ENCODE peak calls at places on chromosome 10, in eight cellular contexts. One of them, this sample, is unnamed.

GRCh38 chr10:131996508-131997365 is 15.0 kb upstream of the BNIP3 start:
- DNase-seq in psoas muscle: peak
- DNase-seq in endodermal cell: peak
- DNase-seq in fibroblast of the aortic adventitia: no peak
- DNase-seq in NT2/D1: no peak
- DNase-seq in astrocyte of the cerebellum: no peak
- DNase-seq in bronchial epithelial cell: no peak
- DNase-seq in IMR-90: no peak
- DNase-seq in this sample: no peak

GRCh38 chr10:73399054-73399453 is 14.8 kb downstream of the ANXA7 start:
- DNase-seq in psoas muscle: no peak
- DNase-seq in endodermal cell: no peak
- DNase-seq in fibroblast of the aortic adventitia: no peak
- DNase-seq in NT2/D1: no peak
- DNase-seq in astrocyte of the cerebellum: no peak
- DNase-seq in bronchial epithelial cell: no peak
- DNase-seq in IMR-90: no peak
- DNase-seq in this sample: no peak

GRCh38 chr10:58836991-58837390 is 324.3 kb downstream of the BICC1 start:
- DNase-seq in psoas muscle: no peak
- DNase-seq in endodermal cell: no peak
- DNase-seq in fibroblast of the aortic adventitia: no peak
- DNase-seq in NT2/D1: no peak
- DNase-seq in astrocyte of the cerebellum: no peak
- DNase-seq in bronchial epithelial cell: no peak
- DNase-seq in IMR-90: no peak
- DNase-seq in this sample: no peak

GRCh38 chr10:128530301-128530700 is 404.1 kb upstream of the MKI67 start:
- DNase-seq in psoas muscle: no peak
- DNase-seq in endodermal cell: no peak
- DNase-seq in fibroblast of the aortic adventitia: no peak
- DNase-seq in NT2/D1: no peak
- DNase-seq in astrocyte of the cerebellum: no peak
- DNase-seq in bronchial epithelial cell: no peak
- DNase-seq in IMR-90: no peak
- DNase-seq in this sample: peak

GRCh38 chr10:78972160-78972946 is 96.4 kb upstream of the ZMIZ1 start:
- DNase-seq in psoas muscle: peak
- DNase-seq in endodermal cell: peak
- DNase-seq in fibroblast of the aortic adventitia: peak
- DNase-seq in NT2/D1: no peak
- DNase-seq in astrocyte of the cerebellum: peak
- DNase-seq in bronchial epithelial cell: no peak
- DNase-seq in IMR-90: peak
- DNase-seq in this sample: peak

GRCh38 chr10:12961416-12961815 is 40.1 kb downstream of the CCDC3 start:
- DNase-seq in psoas muscle: no peak
- DNase-seq in endodermal cell: no peak
- DNase-seq in fibroblast of the aortic adventitia: no peak
- DNase-seq in NT2/D1: no peak
- DNase-seq in astrocyte of the cerebellum: no peak
- DNase-seq in bronchial epithelial cell: no peak
- DNase-seq in IMR-90: no peak
- DNase-seq in this sample: no peak

GRCh38 chr10:484441-484924 is 205.0 kb downstream of the DIP2C start:
- DNase-seq in psoas muscle: peak
- DNase-seq in endodermal cell: peak
- DNase-seq in fibroblast of the aortic adventitia: peak
- DNase-seq in NT2/D1: no peak
- DNase-seq in astrocyte of the cerebellum: peak
- DNase-seq in bronchial epithelial cell: no peak
- DNase-seq in IMR-90: peak
- DNase-seq in this sample: no peak

GRCh38 chr10:11307004-11307403 is 289.3 kb downstream of the CELF2 start:
- DNase-seq in psoas muscle: no peak
- DNase-seq in endodermal cell: no peak
- DNase-seq in fibroblast of the aortic adventitia: no peak
- DNase-seq in NT2/D1: no peak
- DNase-seq in astrocyte of the cerebellum: no peak
- DNase-seq in bronchial epithelial cell: no peak
- DNase-seq in IMR-90: no peak
- DNase-seq in this sample: no peak

GRCh38 chr10:32166365-32166764 is 110.1 kb upstream of the KIF5B start:
- DNase-seq in psoas muscle: no peak
- DNase-seq in endodermal cell: no peak
- DNase-seq in fibroblast of the aortic adventitia: no peak
- DNase-seq in NT2/D1: no peak
- DNase-seq in astrocyte of the cerebellum: no peak
- DNase-seq in bronchial epithelial cell: peak
- DNase-seq in IMR-90: no peak
- DNase-seq in this sample: no peak

GRCh38 chr10:64863836-64864235 is 1342.6 kb downstream of the REEP3 start:
- DNase-seq in psoas muscle: no peak
- DNase-seq in endodermal cell: no peak
- DNase-seq in fibroblast of the aortic adventitia: no peak
- DNase-seq in NT2/D1: no peak
- DNase-seq in astrocyte of the cerebellum: no peak
- DNase-seq in bronchial epithelial cell: peak
- DNase-seq in IMR-90: no peak
- DNase-seq in this sample: no peak

GRCh38 chr10:116151076-116151475 is 121.9 kb downstream of the GFRA1 start:
- DNase-seq in psoas muscle: no peak
- DNase-seq in endodermal cell: no peak
- DNase-seq in fibroblast of the aortic adventitia: no peak
- DNase-seq in NT2/D1: no peak
- DNase-seq in astrocyte of the cerebellum: no peak
- DNase-seq in bronchial epithelial cell: no peak
- DNase-seq in IMR-90: no peak
- DNase-seq in this sample: no peak

GRCh38 chr10:12950583-12951128 is 50.9 kb downstream of the CCDC3 start:
- DNase-seq in psoas muscle: no peak
- DNase-seq in endodermal cell: no peak
- DNase-seq in fibroblast of the aortic adventitia: no peak
- DNase-seq in NT2/D1: no peak
- DNase-seq in astrocyte of the cerebellum: no peak
- DNase-seq in bronchial epithelial cell: peak
- DNase-seq in IMR-90: no peak
- DNase-seq in this sample: no peak

GRCh38 chr10:78212134-78212785 is 178.6 kb downstream of the RPS24 start:
- DNase-seq in psoas muscle: peak
- DNase-seq in endodermal cell: no peak
- DNase-seq in fibroblast of the aortic adventitia: peak
- DNase-seq in NT2/D1: no peak
- DNase-seq in astrocyte of the cerebellum: no peak
- DNase-seq in bronchial epithelial cell: no peak
- DNase-seq in IMR-90: no peak
- DNase-seq in this sample: peak

GRCh38 chr10:1084011-1084950 is 28.1 kb downstream of the WDR37 start:
- DNase-seq in psoas muscle: no peak
- DNase-seq in endodermal cell: no peak
- DNase-seq in fibroblast of the aortic adventitia: no peak
- DNase-seq in NT2/D1: no peak
- DNase-seq in astrocyte of the cerebellum: no peak
- DNase-seq in bronchial epithelial cell: no peak
- DNase-seq in IMR-90: no peak
- DNase-seq in this sample: no peak

GRCh38 chr10:130411496-130412070 is 275.4 kb downstream of the GLRX3 start:
- DNase-seq in psoas muscle: no peak
- DNase-seq in endodermal cell: peak
- DNase-seq in fibroblast of the aortic adventitia: no peak
- DNase-seq in NT2/D1: no peak
- DNase-seq in astrocyte of the cerebellum: no peak
- DNase-seq in bronchial epithelial cell: no peak
- DNase-seq in IMR-90: no peak
- DNase-seq in this sample: no peak

GRCh38 chr10:52121688-52122087 is 192.4 kb upstream of the DKK1 start:
- DNase-seq in psoas muscle: no peak
- DNase-seq in endodermal cell: no peak
- DNase-seq in fibroblast of the aortic adventitia: peak
- DNase-seq in NT2/D1: no peak
- DNase-seq in astrocyte of the cerebellum: no peak
- DNase-seq in bronchial epithelial cell: no peak
- DNase-seq in IMR-90: peak
- DNase-seq in this sample: no peak

GRCh38 chr10:30285970-30286369 is 63.1 kb downstream of the MTPAP start:
- DNase-seq in psoas muscle: no peak
- DNase-seq in endodermal cell: no peak
- DNase-seq in fibroblast of the aortic adventitia: no peak
- DNase-seq in NT2/D1: no peak
- DNase-seq in astrocyte of the cerebellum: no peak
- DNase-seq in bronchial epithelial cell: no peak
- DNase-seq in IMR-90: no peak
- DNase-seq in this sample: no peak
- H3K4me3 ChIP-seq in psoas muscle: no peak
- H3K4me3 ChIP-seq in endodermal cell: no peak
- H3K4me3 ChIP-seq in fibroblast of the aortic adventitia: no peak
- H3K4me3 ChIP-seq in NT2/D1: no peak
- H3K4me3 ChIP-seq in astrocyte of the cerebellum: no peak
- H3K4me3 ChIP-seq in bronchial epithelial cell: no peak
- H3K4me3 ChIP-seq in IMR-90: no peak
- H3K4me3 ChIP-seq in this sample: no peak

GRCh38 chr10:75428434-75429158 is 2.8 kb upstream of the LRMDA start:
- DNase-seq in psoas muscle: no peak
- DNase-seq in endodermal cell: peak
- DNase-seq in fibroblast of the aortic adventitia: peak
- DNase-seq in NT2/D1: no peak
- DNase-seq in astrocyte of the cerebellum: no peak
- DNase-seq in bronchial epithelial cell: peak
- DNase-seq in IMR-90: peak
- DNase-seq in this sample: peak
- H3K4me3 ChIP-seq in psoas muscle: no peak
- H3K4me3 ChIP-seq in endodermal cell: no peak
- H3K4me3 ChIP-seq in fibroblast of the aortic adventitia: no peak
- H3K4me3 ChIP-seq in NT2/D1: no peak
- H3K4me3 ChIP-seq in astrocyte of the cerebellum: no peak
- H3K4me3 ChIP-seq in bronchial epithelial cell: no peak
- H3K4me3 ChIP-seq in IMR-90: no peak
- H3K4me3 ChIP-seq in this sample: no peak

DNA sequence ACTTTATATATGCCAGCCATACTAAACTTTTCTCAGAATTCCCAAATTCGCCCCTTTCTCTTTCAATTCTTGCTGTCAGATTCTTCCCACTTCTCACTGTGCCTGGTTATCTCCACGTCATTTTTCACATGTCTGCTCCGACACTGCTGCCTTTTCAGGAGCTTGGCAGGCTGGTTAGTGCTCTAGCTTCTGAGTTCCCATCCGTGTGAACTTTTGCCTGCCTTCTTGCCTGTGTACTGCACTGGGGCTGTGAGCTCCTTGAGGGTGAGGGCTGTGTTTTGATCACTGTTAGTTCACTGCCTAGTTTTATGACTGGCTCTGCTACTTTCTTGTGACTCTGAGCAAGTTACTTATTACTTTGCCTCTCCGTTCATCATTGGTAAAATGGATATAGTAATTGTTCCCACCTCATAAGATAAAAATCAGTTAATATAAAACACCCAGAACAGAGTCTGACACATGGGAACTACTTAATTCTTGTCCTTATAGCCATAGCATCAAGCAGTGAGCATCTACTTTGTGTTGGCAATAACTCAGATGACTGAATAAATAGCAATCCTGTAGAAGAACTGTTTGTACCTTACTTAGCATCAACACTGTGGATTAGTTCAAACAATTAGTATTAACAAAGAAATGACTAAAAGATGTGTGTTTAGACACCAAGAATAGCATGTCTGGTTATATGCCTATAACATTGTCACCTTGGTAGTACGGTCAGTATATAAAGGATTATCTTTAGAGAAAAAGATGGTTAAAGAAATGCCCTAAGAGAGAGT is 5.5 kb downstream of the GSTO1 start:
- DNase-seq in psoas muscle: no peak
- DNase-seq in endodermal cell: no peak
- DNase-seq in fibroblast of the aortic adventitia: peak
- DNase-seq in NT2/D1: no peak
- DNase-seq in astrocyte of the cerebellum: no peak
- DNase-seq in bronchial epithelial cell: peak
- DNase-seq in IMR-90: peak
- DNase-seq in this sample: peak
- H3K4me3 ChIP-seq in psoas muscle: no peak
- H3K4me3 ChIP-seq in endodermal cell: no peak
- H3K4me3 ChIP-seq in fibroblast of the aortic adventitia: no peak
- H3K4me3 ChIP-seq in NT2/D1: no peak
- H3K4me3 ChIP-seq in astrocyte of the cerebellum: no peak
- H3K4me3 ChIP-seq in bronchial epithelial cell: no peak
- H3K4me3 ChIP-seq in IMR-90: no peak
- H3K4me3 ChIP-seq in this sample: no peak

DNA sequence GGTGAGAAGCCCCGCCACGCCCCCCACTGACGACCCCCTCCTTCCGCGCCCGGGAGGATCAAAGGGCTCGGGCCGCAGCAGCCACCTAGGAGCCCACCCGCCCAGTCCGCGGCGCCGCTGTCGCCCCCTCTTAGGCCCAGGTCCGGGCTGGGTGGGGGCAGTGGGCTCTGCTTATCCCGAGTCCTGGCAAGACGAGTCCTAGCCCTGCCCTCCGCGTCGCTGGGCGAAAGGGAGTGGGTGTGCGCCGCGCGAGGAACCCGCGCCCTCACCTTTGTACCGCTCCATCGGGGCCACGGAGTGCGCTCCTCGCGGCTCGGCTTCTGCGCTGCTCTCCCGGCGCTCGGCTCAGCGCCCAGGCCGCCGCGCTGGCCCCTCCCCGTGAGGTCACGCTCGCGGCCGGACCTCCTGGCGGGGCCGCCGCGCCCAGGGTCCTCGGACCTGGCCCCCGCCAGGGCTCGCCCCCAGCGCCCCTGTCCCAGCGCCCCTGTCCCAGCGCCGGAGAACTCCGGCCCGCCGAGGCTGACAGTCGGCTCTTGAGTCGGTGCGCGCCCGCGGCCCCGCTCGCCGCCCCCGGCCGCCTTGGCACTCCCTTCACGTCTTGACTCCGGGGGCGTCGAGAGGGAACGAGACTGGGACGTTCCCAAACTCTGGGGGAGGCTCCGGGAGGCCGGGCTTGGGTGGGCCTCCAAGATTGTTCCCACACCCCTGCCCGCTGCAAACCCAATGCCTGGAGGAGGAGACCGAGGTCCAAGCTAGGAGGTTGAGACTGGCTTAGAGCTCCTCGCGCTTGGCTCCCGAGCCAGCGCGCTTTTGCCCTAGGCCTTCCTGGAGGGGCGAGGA is at the start of gene AFAP1L2:
- DNase-seq in psoas muscle: peak
- DNase-seq in endodermal cell: peak
- DNase-seq in fibroblast of the aortic adventitia: no peak
- DNase-seq in NT2/D1: no peak
- DNase-seq in astrocyte of the cerebellum: no peak
- DNase-seq in bronchial epithelial cell: peak
- DNase-seq in IMR-90: no peak
- DNase-seq in this sample: no peak
- H3K4me3 ChIP-seq in psoas muscle: peak
- H3K4me3 ChIP-seq in endodermal cell: peak
- H3K4me3 ChIP-seq in fibroblast of the aortic adventitia: no peak
- H3K4me3 ChIP-seq in NT2/D1: peak
- H3K4me3 ChIP-seq in astrocyte of the cerebellum: peak
- H3K4me3 ChIP-seq in bronchial epithelial cell: peak
- H3K4me3 ChIP-seq in IMR-90: peak
- H3K4me3 ChIP-seq in this sample: peak

DNA sequence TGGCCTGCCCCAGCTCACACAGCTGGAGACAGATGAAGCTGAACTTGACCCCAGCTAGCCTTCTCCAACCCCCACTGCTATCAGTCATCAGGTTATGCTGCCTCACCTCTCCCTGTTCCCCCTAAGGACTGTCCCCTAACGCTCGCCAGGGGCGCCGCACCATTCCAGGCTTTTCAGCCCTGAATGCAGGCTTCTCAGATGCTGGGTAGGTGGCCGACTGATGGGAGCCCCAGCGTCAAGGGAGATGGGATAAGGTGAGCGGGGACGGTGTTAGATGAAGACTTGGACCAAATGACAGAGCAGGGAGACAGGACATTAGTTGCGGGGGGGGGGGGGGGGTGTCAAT is 15.8 kb upstream of the OPALIN start:
- DNase-seq in psoas muscle: no peak
- DNase-seq in endodermal cell: peak
- DNase-seq in fibroblast of the aortic adventitia: no peak
- DNase-seq in NT2/D1: no peak
- DNase-seq in astrocyte of the cerebellum: no peak
- DNase-seq in bronchial epithelial cell: no peak
- DNase-seq in IMR-90: no peak
- DNase-seq in this sample: no peak
- H3K4me3 ChIP-seq in psoas muscle: peak
- H3K4me3 ChIP-seq in endodermal cell: peak
- H3K4me3 ChIP-seq in fibroblast of the aortic adventitia: no peak
- H3K4me3 ChIP-seq in NT2/D1: no peak
- H3K4me3 ChIP-seq in astrocyte of the cerebellum: peak
- H3K4me3 ChIP-seq in bronchial epithelial cell: peak
- H3K4me3 ChIP-seq in IMR-90: no peak
- H3K4me3 ChIP-seq in this sample: no peak